ENCODE peak calls at places on chromosomes 12 and 14, in five cellular contexts. X, G, R, Y and J are unnamed samples.

GRCh38 chr14:63878792-63879191 is 26.0 kb downstream of the SYNE2 start:
- DNase-seq in X (no peak), G (no peak), R (no peak), Y (no peak), J (no peak)

GRCh38 chr12:57404966-57405640 is 25.7 kb downstream of the R3HDM2 start:
- DNase-seq in X (no peak), G (no peak), R (no peak), Y (no peak), J (no peak)

GRCh38 chr14:49972840-49973239 is 80.0 kb downstream of the ARF6 start:
- DNase-seq in X (peak; percentile 90), G (no peak), R (peak; percentile 89), Y (peak; percentile 16), J (no peak)

GRCh38 chr14:51370758-51371386 is 130.8 kb downstream of the TMX1 start:
- DNase-seq in X (no peak), G (no peak), R (peak; percentile 55), Y (no peak), J (no peak)

GRCh38 chr12:62859203-62859799 is 75.6 kb downstream of the PPM1H start:
- DNase-seq in X (no peak), G (no peak), R (no peak), Y (no peak), J (no peak)

GRCh38 chr14:77549451-77549850 is 50.8 kb upstream of the ISM2 start:
- DNase-seq in X (no peak), G (no peak), R (no peak), Y (no peak), J (no peak)

GRCh38 chr12:51517800-51518199 is 73.2 kb upstream of the SCN8A start:
- DNase-seq in X (no peak), G (no peak), R (no peak), Y (no peak), J (no peak)

GRCh38 chr14:21999400-21999799 is 325.8 kb upstream of the OR4E1 start:
- DNase-seq in X (peak; percentile 37), G (no peak), R (no peak), Y (no peak), J (no peak)

GRCh38 chr12:97292588-97292987 is 170.0 kb upstream of the RMST start:
- DNase-seq in X (no peak), G (no peak), R (no peak), Y (no peak), J (no peak)

GRCh38 chr12:2959508-2960431 is 573 bp downstream of the TEAD4 start:
- DNase-seq in X (peak; percentile 59), G (no peak), R (peak; percentile 71), Y (peak; percentile 27), J (peak; percentile 65)

GRCh38 chr12:129762436-129762835 is 141.4 kb downstream of the TMEM132D start:
- DNase-seq in X (no peak), G (no peak), R (no peak), Y (no peak), J (no peak)

GRCh38 chr12:56723889-56724659 is 1.0 kb downstream of the NACA start:
- DNase-seq in X (peak; percentile 84), G (no peak), R (peak; percentile 89), Y (peak; percentile 45), J (no peak)

GRCh38 chr14:54676822-54677708 is 110.1 kb downstream of the SAMD4A start:
- DNase-seq in X (peak; percentile 93), G (peak; percentile 64), R (peak; percentile 97), Y (no peak), J (no peak)

GRCh38 chr12:76688001-76688400 is 75.9 kb upstream of the ZDHHC17 start:
- DNase-seq in X (peak; percentile 14), G (no peak), R (peak; percentile 46), Y (no peak), J (no peak)

GRCh38 chr14:38079268-38079667 is 128.4 kb upstream of the SSTR1 start:
- DNase-seq in X (peak; percentile 8), G (no peak), R (no peak), Y (no peak), J (peak; percentile 18)

GRCh38 chr14:105076805-105077648 is 11.8 kb upstream of the GPR132 start:
- DNase-seq in X (no peak), G (no peak), R (no peak), Y (no peak), J (no peak)

GRCh38 chr12:12901158-12901791 is 9.9 kb downstream of the GPRC5A start:
- DNase-seq in X (peak; percentile 98), G (peak; percentile 41), R (peak; percentile 94), Y (no peak), J (no peak)

GRCh38 chr14:34804933-34805332 is 70.2 kb downstream of the BAZ1A start:
- DNase-seq in X (no peak), G (no peak), R (no peak), Y (no peak), J (no peak)

GRCh38 chr12:1162083-1162760 is 171.2 kb downstream of the ERC1 start:
- DNase-seq in X (no peak), G (no peak), R (no peak), Y (no peak), J (no peak)

GRCh38 chr12:15227004-15227679 is 5.9 kb upstream of the RERG start:
- DNase-seq in X (peak; percentile 70), G (no peak), R (peak; percentile 64), Y (peak; percentile 18), J (peak; percentile 30)
- TF ChIP-seq CTCF in X (peak; percentile 80), G (peak; percentile 53), R (peak; percentile 79), Y (peak; percentile 51), J (peak; percentile 52)

GRCh38 chr14:65940056-65940735 is 527.7 kb downstream of the FUT8 start:
- DNase-seq in X (peak; percentile 28), G (no peak), R (no peak), Y (no peak), J (peak; percentile 24)
- TF ChIP-seq CTCF in X (peak; percentile 10), G (no peak), R (no peak), Y (peak; percentile 29), J (no peak)

GRCh38 chr12:54628186-54628846 is 6.4 kb downstream of the LACRT start:
- DNase-seq in X (no peak), G (no peak), R (no peak), Y (no peak), J (no peak)

GRCh38 chr12:54627304-54627703 is 7.4 kb downstream of the LACRT start:
- DNase-seq in X (no peak), G (no peak), R (no peak), Y (no peak), J (no peak)

GRCh38 chr12:54624316-54625279 is 10.1 kb downstream of the LACRT start:
- DNase-seq in X (no peak), G (no peak), R (peak; percentile 52), Y (no peak), J (no peak)

GRCh38 chr12:54616933-54617535 is 17.7 kb downstream of the LACRT start:
- DNase-seq in X (no peak), G (no peak), R (no peak), Y (no peak), J (no peak)

DNA sequence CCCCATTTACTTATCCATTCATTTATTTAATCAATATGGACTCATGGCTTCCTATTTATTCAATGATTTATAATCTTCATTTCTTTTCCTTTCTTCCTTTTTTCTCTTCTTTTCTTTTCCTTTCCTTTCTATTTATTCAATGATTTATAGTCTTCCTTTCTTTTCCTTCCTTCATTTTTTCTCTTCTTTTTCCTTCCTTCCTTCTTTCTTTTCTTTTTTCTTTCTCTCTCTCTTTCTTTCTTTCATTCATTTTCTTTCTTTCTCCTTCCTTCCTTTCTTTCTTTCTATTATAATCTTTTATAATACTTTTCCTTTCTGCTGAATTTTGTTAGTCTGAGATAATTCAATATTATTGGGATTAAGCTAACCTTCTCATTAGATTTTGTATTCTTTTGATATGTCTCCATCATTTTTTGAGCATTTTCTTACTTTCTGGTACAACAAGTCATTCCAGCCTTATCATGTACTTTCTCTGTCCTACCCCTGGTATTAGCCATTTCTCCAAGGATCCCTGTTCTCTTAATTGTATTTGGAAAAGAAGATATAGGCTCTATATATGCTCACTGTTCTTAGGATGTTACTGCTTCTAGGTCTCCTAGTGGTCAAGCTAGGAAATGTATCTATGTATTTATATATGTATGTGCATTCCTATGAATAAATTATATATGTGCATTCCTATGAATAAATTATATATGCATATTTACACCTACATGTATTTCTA is 12.1 kb downstream of the LACRT start:
- DNase-seq in X (peak; percentile 35), G (no peak), R (no peak), Y (peak; percentile 19), J (no peak)
- TF ChIP-seq CTCF in X (peak; percentile 37), G (no peak), R (peak; percentile 35), Y (peak; percentile 41), J (no peak)

GRCh38 chr14:95237121-95237876 is 80.0 kb upstream of the DICER1 start:
- DNase-seq in X (no peak), G (no peak), R (no peak), Y (no peak), J (no peak)
- TF ChIP-seq CTCF in X (no peak), G (no peak), R (no peak), Y (no peak), J (no peak)

DNA sequence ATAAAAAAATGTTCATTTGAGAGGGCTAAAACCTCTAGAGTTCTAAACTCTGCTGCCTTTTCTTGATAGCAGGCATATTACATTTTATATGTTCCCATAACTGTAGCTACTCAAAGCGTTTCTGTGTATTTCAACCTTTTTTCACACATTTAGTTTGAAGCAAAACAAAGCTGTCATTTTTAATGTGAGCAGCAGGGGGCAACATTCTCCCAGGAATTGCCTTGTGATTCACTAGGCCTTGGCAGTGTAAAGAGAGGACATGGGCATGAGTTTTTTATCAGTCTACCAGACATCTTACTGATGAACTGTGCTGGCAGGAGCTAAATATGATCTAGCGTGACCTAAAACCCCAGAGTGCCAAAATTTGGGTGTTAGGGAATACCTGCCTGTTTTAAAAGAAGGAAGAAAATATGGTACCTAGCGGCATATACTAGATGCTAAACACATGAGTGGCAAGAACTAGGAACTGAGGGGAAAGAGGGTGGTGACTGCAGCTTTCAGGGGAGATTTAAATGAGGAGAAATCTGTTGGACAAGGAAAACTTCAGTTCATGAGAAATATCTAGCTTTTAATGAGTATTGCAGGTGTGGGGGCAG is 65.3 kb downstream of the IFT43 start:
- DNase-seq in X (peak; percentile 65), G (no peak), R (peak; percentile 78), Y (peak; percentile 17), J (peak; percentile 57)
- TF ChIP-seq CTCF in X (peak; percentile 74), G (peak; percentile 89), R (peak; percentile 74), Y (peak; percentile 55), J (peak; percentile 76)

GRCh38 chr14:20935303-20935984 is 19.8 kb upstream of the RNASE2 start:
- DNase-seq in X (no peak), G (no peak), R (no peak), Y (no peak), J (no peak)

DNA sequence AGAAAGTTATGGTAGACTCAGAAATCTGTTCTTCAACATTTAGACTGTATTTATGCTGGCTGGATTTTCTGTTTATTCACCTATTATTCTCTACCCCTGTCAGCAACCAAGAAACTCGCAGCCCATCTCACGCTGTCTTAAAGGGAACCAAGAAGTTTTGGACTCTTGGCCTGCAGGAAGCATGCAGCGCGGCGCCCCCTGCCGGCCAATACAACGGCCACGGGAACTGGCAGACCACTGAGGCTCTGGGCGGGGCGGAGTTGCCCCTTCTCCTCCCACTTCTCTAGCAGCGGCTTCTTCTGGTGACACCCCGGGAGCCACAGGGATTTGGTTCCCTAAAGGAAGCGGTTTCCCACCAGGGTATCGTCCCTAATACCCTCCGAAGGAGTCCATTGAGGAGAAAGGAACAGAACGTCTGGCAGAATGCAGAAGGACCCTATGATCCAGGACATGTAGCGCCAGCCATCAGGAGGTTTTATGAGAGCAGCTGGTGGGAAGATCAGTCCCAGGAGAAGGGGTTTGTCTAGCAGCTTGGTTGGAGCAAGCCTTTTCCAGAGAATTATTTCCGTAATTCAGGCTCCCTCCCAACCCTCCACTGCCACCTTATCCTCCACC is 21.0 kb upstream of the RNASE2 start:
- DNase-seq in X (peak; percentile 8), G (no peak), R (peak; percentile 8), Y (peak; percentile 10), J (peak; percentile 34)
- TF ChIP-seq CTCF in X (peak; percentile 25), G (peak; percentile 36), R (peak; percentile 54), Y (peak; percentile 35), J (peak; percentile 33)